ENCODE peak calls at places on chromosomes 1 and 21, in eight cellular contexts. One of them, this sample, is unnamed.

GRCh38 chr1:184972281-184973055 is 1.8 kb downstream of the NIBAN1 start:
- DNase-seq in cardiac fibroblast: peak
- DNase-seq in stomach: no peak
- DNase-seq in lower lobe of right lung: no peak
- DNase-seq in cardiac muscle cell: peak
- DNase-seq in A549: no peak
- DNase-seq in MM.1S: no peak
- DNase-seq in fibroblast of pulmonary artery: peak
- DNase-seq in this sample: peak

GRCh38 chr21:45366931-45367401 is 38.0 kb upstream of the COL18A1 start:
- DNase-seq in cardiac fibroblast: peak
- DNase-seq in stomach: peak
- DNase-seq in lower lobe of right lung: no peak
- DNase-seq in cardiac muscle cell: peak
- DNase-seq in A549: peak
- DNase-seq in MM.1S: no peak
- DNase-seq in fibroblast of pulmonary artery: peak
- DNase-seq in this sample: peak

GRCh38 chr21:34820051-34820450 is 151.3 kb downstream of the CLIC6 start:
- DNase-seq in cardiac fibroblast: no peak
- DNase-seq in stomach: no peak
- DNase-seq in lower lobe of right lung: no peak
- DNase-seq in cardiac muscle cell: no peak
- DNase-seq in A549: no peak
- DNase-seq in MM.1S: no peak
- DNase-seq in fibroblast of pulmonary artery: no peak
- DNase-seq in this sample: no peak

GRCh38 chr1:26290061-26290415 is 10.2 kb downstream of the SH3BGRL3 start:
- DNase-seq in cardiac fibroblast: no peak
- DNase-seq in stomach: no peak
- DNase-seq in lower lobe of right lung: no peak
- DNase-seq in cardiac muscle cell: no peak
- DNase-seq in A549: no peak
- DNase-seq in MM.1S: no peak
- DNase-seq in fibroblast of pulmonary artery: no peak
- DNase-seq in this sample: no peak

GRCh38 chr1:48675251-48675650 is 101.4 kb downstream of the BEND5 start:
- DNase-seq in cardiac fibroblast: peak
- DNase-seq in stomach: no peak
- DNase-seq in lower lobe of right lung: no peak
- DNase-seq in cardiac muscle cell: no peak
- DNase-seq in A549: no peak
- DNase-seq in MM.1S: no peak
- DNase-seq in fibroblast of pulmonary artery: no peak
- DNase-seq in this sample: no peak

GRCh38 chr1:209707308-209707707 is 2.7 kb downstream of the HSD11B1 start:
- DNase-seq in cardiac fibroblast: peak
- DNase-seq in stomach: no peak
- DNase-seq in lower lobe of right lung: no peak
- DNase-seq in cardiac muscle cell: no peak
- DNase-seq in A549: no peak
- DNase-seq in MM.1S: no peak
- DNase-seq in fibroblast of pulmonary artery: no peak
- DNase-seq in this sample: peak

GRCh38 chr1:241553886-241554592 is 21.9 kb downstream of the KMO start:
- DNase-seq in cardiac fibroblast: no peak
- DNase-seq in stomach: no peak
- DNase-seq in lower lobe of right lung: peak
- DNase-seq in cardiac muscle cell: no peak
- DNase-seq in A549: no peak
- DNase-seq in MM.1S: no peak
- DNase-seq in fibroblast of pulmonary artery: no peak
- DNase-seq in this sample: no peak

GRCh38 chr1:156627313-156627880 is 8.2 kb downstream of the HAPLN2 start:
- DNase-seq in cardiac fibroblast: peak
- DNase-seq in stomach: peak
- DNase-seq in lower lobe of right lung: no peak
- DNase-seq in cardiac muscle cell: peak
- DNase-seq in A549: peak
- DNase-seq in MM.1S: peak
- DNase-seq in fibroblast of pulmonary artery: peak
- DNase-seq in this sample: peak

GRCh38 chr1:41537257-41537656 is 52.8 kb upstream of the EDN2 start:
- DNase-seq in cardiac fibroblast: peak
- DNase-seq in stomach: no peak
- DNase-seq in lower lobe of right lung: peak
- DNase-seq in cardiac muscle cell: no peak
- DNase-seq in A549: no peak
- DNase-seq in MM.1S: no peak
- DNase-seq in fibroblast of pulmonary artery: peak
- DNase-seq in this sample: peak

GRCh38 chr1:34128186-34128889 is 36.7 kb downstream of the CSMD2 start:
- DNase-seq in cardiac fibroblast: no peak
- DNase-seq in stomach: no peak
- DNase-seq in lower lobe of right lung: no peak
- DNase-seq in cardiac muscle cell: no peak
- DNase-seq in A549: no peak
- DNase-seq in MM.1S: no peak
- DNase-seq in fibroblast of pulmonary artery: no peak
- DNase-seq in this sample: no peak

GRCh38 chr1:242225770-242226573 is 227.1 kb upstream of the MAP1LC3C start:
- DNase-seq in cardiac fibroblast: no peak
- DNase-seq in stomach: no peak
- DNase-seq in lower lobe of right lung: no peak
- DNase-seq in cardiac muscle cell: no peak
- DNase-seq in A549: peak
- DNase-seq in MM.1S: no peak
- DNase-seq in fibroblast of pulmonary artery: no peak
- DNase-seq in this sample: no peak

GRCh38 chr1:22611530-22611947 is 24.9 kb upstream of the C1QA start:
- DNase-seq in cardiac fibroblast: peak
- DNase-seq in stomach: no peak
- DNase-seq in lower lobe of right lung: peak
- DNase-seq in cardiac muscle cell: peak
- DNase-seq in A549: no peak
- DNase-seq in MM.1S: peak
- DNase-seq in fibroblast of pulmonary artery: peak
- DNase-seq in this sample: peak

GRCh38 chr21:45870421-45870820 is 111.1 kb upstream of the COL6A1 start:
- DNase-seq in cardiac fibroblast: no peak
- DNase-seq in stomach: peak
- DNase-seq in lower lobe of right lung: peak
- DNase-seq in cardiac muscle cell: no peak
- DNase-seq in A549: no peak
- DNase-seq in MM.1S: no peak
- DNase-seq in fibroblast of pulmonary artery: no peak
- DNase-seq in this sample: no peak

GRCh38 chr1:46549697-46550681 is 1.5 kb downstream of the KNCN start:
- DNase-seq in cardiac fibroblast: peak
- DNase-seq in stomach: no peak
- DNase-seq in lower lobe of right lung: peak
- DNase-seq in cardiac muscle cell: peak
- DNase-seq in A549: no peak
- DNase-seq in MM.1S: no peak
- DNase-seq in fibroblast of pulmonary artery: peak
- DNase-seq in this sample: peak

GRCh38 chr1:182842265-182842664 is 3.1 kb downstream of the DHX9 start:
- DNase-seq in cardiac fibroblast: no peak
- DNase-seq in stomach: no peak
- DNase-seq in lower lobe of right lung: no peak
- DNase-seq in cardiac muscle cell: no peak
- DNase-seq in A549: no peak
- DNase-seq in MM.1S: no peak
- DNase-seq in fibroblast of pulmonary artery: no peak
- DNase-seq in this sample: no peak

GRCh38 chr1:25799346-25799720 is 660 bp upstream of the SELENON start:
- DNase-seq in cardiac fibroblast: no peak
- DNase-seq in stomach: no peak
- DNase-seq in lower lobe of right lung: no peak
- DNase-seq in cardiac muscle cell: no peak
- DNase-seq in A549: no peak
- DNase-seq in MM.1S: no peak
- DNase-seq in fibroblast of pulmonary artery: no peak
- DNase-seq in this sample: no peak

GRCh38 chr21:36506482-36506881 is 26.6 kb upstream of the CLDN14 start:
- DNase-seq in cardiac fibroblast: no peak
- DNase-seq in stomach: no peak
- DNase-seq in lower lobe of right lung: no peak
- DNase-seq in cardiac muscle cell: no peak
- DNase-seq in A549: no peak
- DNase-seq in MM.1S: peak
- DNase-seq in fibroblast of pulmonary artery: no peak
- DNase-seq in this sample: no peak
- H3K4me3 ChIP-seq in cardiac fibroblast: no peak
- H3K4me3 ChIP-seq in stomach: no peak
- H3K4me3 ChIP-seq in lower lobe of right lung: no peak
- H3K4me3 ChIP-seq in cardiac muscle cell: no peak
- H3K4me3 ChIP-seq in A549: no peak
- H3K4me3 ChIP-seq in MM.1S: no peak
- H3K4me3 ChIP-seq in fibroblast of pulmonary artery: no peak
- H3K4me3 ChIP-seq in this sample: no peak

DNA sequence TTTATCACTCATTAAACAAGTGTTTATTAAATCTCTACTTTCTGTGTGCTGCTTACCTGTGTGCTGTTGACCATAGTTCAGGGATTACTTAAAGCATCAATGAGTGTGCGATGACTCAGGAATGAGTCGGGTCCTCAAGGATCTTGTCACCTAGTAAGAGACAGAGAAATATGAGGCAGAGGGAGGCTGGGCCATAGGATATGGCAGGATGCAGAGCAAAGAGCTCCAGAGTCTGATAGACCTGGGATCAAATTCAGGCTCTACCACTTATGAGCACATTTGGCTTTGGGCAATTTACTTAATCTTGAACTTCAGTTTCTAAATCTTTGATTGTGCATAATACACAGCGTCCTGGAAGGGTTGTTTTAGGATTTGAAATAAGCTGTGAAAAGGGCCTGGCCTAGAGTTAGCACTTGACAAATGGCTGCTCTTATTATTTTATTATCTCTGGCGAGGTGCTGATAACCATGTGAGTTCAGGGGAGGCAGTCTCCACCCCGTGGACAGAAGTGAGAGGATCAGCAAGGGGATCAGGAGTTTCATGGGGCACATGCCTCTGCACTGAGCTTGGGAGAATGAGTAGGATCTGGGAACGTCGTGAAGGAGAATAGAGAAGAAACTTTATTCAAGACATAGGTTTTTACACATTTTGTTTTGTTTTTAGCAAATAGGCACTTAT is 94.5 kb downstream of the ROR1 start:
- DNase-seq in cardiac fibroblast: peak
- DNase-seq in stomach: no peak
- DNase-seq in lower lobe of right lung: no peak
- DNase-seq in cardiac muscle cell: no peak
- DNase-seq in A549: peak
- DNase-seq in MM.1S: no peak
- DNase-seq in fibroblast of pulmonary artery: no peak
- DNase-seq in this sample: peak
- TF ChIP-seq CTCF in cardiac fibroblast: no peak
- TF ChIP-seq CTCF in stomach: no peak
- TF ChIP-seq CTCF in lower lobe of right lung: no peak
- TF ChIP-seq CTCF in cardiac muscle cell: no peak
- TF ChIP-seq CTCF in A549: no peak
- TF ChIP-seq CTCF in MM.1S: no peak
- TF ChIP-seq CTCF in fibroblast of pulmonary artery: peak
- TF ChIP-seq CTCF in this sample: peak

GRCh38 chr1:77683142-77683835 is 831 bp upstream of the ZZZ3 start:
- DNase-seq in cardiac fibroblast: peak
- DNase-seq in stomach: peak
- DNase-seq in lower lobe of right lung: peak
- DNase-seq in cardiac muscle cell: peak
- DNase-seq in A549: peak
- DNase-seq in MM.1S: peak
- DNase-seq in fibroblast of pulmonary artery: peak
- DNase-seq in this sample: peak

GRCh38 chr1:77680173-77680572 is 2.3 kb downstream of the ZZZ3 start:
- DNase-seq in cardiac fibroblast: peak
- DNase-seq in stomach: no peak
- DNase-seq in lower lobe of right lung: no peak
- DNase-seq in cardiac muscle cell: no peak
- DNase-seq in A549: no peak
- DNase-seq in MM.1S: no peak
- DNase-seq in fibroblast of pulmonary artery: no peak
- DNase-seq in this sample: no peak

GRCh38 chr1:77686784-77687518 is 4.5 kb upstream of the ZZZ3 start:
- DNase-seq in cardiac fibroblast: no peak
- DNase-seq in stomach: no peak
- DNase-seq in lower lobe of right lung: peak
- DNase-seq in cardiac muscle cell: no peak
- DNase-seq in A549: no peak
- DNase-seq in MM.1S: no peak
- DNase-seq in fibroblast of pulmonary artery: no peak
- DNase-seq in this sample: no peak

GRCh38 chr1:77682442-77683141 is at the start of gene ZZZ3:
- DNase-seq in cardiac fibroblast: peak
- DNase-seq in stomach: peak
- DNase-seq in lower lobe of right lung: peak
- DNase-seq in cardiac muscle cell: peak
- DNase-seq in A549: peak
- DNase-seq in MM.1S: peak
- DNase-seq in fibroblast of pulmonary artery: peak
- DNase-seq in this sample: peak

GRCh38 chr1:77683836-77684148 is 1.3 kb upstream of the ZZZ3 start:
- DNase-seq in cardiac fibroblast: no peak
- DNase-seq in stomach: no peak
- DNase-seq in lower lobe of right lung: no peak
- DNase-seq in cardiac muscle cell: no peak
- DNase-seq in A549: no peak
- DNase-seq in MM.1S: no peak
- DNase-seq in fibroblast of pulmonary artery: no peak
- DNase-seq in this sample: no peak
- H3K4me3 ChIP-seq in cardiac fibroblast: peak
- H3K4me3 ChIP-seq in stomach: peak
- H3K4me3 ChIP-seq in lower lobe of right lung: peak
- H3K4me3 ChIP-seq in cardiac muscle cell: peak
- H3K4me3 ChIP-seq in A549: peak
- H3K4me3 ChIP-seq in MM.1S: peak
- H3K4me3 ChIP-seq in fibroblast of pulmonary artery: peak
- H3K4me3 ChIP-seq in this sample: peak

DNA sequence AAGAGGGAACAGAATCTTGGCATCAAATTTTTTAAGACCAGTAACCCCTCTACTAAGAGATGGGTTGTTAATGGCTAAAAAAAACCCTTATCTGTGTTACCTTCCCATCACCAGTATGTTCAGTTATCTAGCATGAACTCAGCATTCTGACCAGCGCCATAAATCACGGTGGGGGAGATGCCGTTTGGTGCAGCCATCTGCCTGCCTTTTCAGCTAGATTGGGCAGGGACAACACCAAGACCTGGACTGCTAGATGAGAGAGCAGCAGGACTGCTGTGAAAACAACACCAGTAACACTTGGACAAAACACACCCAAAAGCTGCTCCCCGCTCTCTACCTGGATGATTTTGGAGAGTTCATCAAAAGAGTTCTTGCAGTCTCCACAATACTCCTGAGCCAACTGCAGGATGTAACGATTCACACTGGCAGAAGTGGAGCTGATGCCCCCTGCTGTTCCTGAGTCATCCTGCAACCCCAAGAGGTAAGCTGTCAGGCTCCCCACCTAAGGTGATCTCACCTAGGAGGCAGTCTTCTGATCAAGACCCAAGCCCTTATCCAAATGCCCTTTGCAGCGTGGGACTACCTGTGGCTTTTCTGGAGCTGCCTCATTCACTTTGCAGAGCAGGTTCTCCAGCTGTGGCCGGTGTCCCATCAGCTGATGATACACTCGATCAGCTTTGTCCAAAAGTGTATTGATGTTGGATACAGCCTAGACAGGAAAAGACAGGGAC is 96.5 kb downstream of the UBR4 start:
- DNase-seq in cardiac fibroblast: peak
- DNase-seq in stomach: no peak
- DNase-seq in lower lobe of right lung: no peak
- DNase-seq in cardiac muscle cell: peak
- DNase-seq in A549: peak
- DNase-seq in MM.1S: peak
- DNase-seq in fibroblast of pulmonary artery: peak
- DNase-seq in this sample: peak
- TF ChIP-seq CTCF in cardiac fibroblast: peak
- TF ChIP-seq CTCF in stomach: no peak
- TF ChIP-seq CTCF in lower lobe of right lung: peak
- TF ChIP-seq CTCF in cardiac muscle cell: peak
- TF ChIP-seq CTCF in A549: peak
- TF ChIP-seq CTCF in MM.1S: peak
- TF ChIP-seq CTCF in fibroblast of pulmonary artery: peak
- TF ChIP-seq CTCF in this sample: peak

This sample was measured in fibroblast of the aortic adventitia.